ENCODE peak calls at places on chromosomes 13 and 19, in six cellular contexts. One of them, this sample, is unnamed.

GRCh38 chr13:76912476-76912875 is 26.3 kb upstream of the KCTD12 start:
- DNase-seq in AG04450: no peak
- DNase-seq in AG10803: no peak
- DNase-seq in colonic mucosa: no peak
- DNase-seq in neural progenitor cell: no peak
- DNase-seq in transverse colon: no peak
- DNase-seq in this sample: no peak

GRCh38 chr19:49896863-49897621 is at the start of gene IL4I1:
- DNase-seq in AG04450: no peak
- DNase-seq in AG10803: peak
- DNase-seq in colonic mucosa: no peak
- DNase-seq in neural progenitor cell: no peak
- DNase-seq in transverse colon: peak
- DNase-seq in this sample: no peak

GRCh38 chr13:35810286-35810685 is 320.9 kb downstream of the DCLK1 start:
- DNase-seq in AG04450: no peak
- DNase-seq in AG10803: no peak
- DNase-seq in colonic mucosa: no peak
- DNase-seq in neural progenitor cell: no peak
- DNase-seq in transverse colon: no peak
- DNase-seq in this sample: no peak

GRCh38 chr13:21615427-21615826 is 11.5 kb upstream of the MICU2 start:
- DNase-seq in AG04450: no peak
- DNase-seq in AG10803: no peak
- DNase-seq in colonic mucosa: no peak
- DNase-seq in neural progenitor cell: no peak
- DNase-seq in transverse colon: no peak
- DNase-seq in this sample: no peak

GRCh38 chr19:2207991-2208860 is 27.9 kb downstream of the PLEKHJ1 start:
- DNase-seq in AG04450: no peak
- DNase-seq in AG10803: peak
- DNase-seq in colonic mucosa: peak
- DNase-seq in neural progenitor cell: peak
- DNase-seq in transverse colon: peak
- DNase-seq in this sample: peak

GRCh38 chr13:85631801-85632200 is 167.4 kb downstream of the SLITRK6 start:
- DNase-seq in AG04450: no peak
- DNase-seq in AG10803: no peak
- DNase-seq in colonic mucosa: no peak
- DNase-seq in neural progenitor cell: no peak
- DNase-seq in transverse colon: no peak
- DNase-seq in this sample: no peak

GRCh38 chr13:97133955-97134354 is 88.2 kb upstream of the MBNL2 start:
- DNase-seq in AG04450: no peak
- DNase-seq in AG10803: no peak
- DNase-seq in colonic mucosa: no peak
- DNase-seq in neural progenitor cell: no peak
- DNase-seq in transverse colon: no peak
- DNase-seq in this sample: no peak

GRCh38 chr13:60261432-60262351 is 98.0 kb upstream of the DIAPH3 start:
- DNase-seq in AG04450: no peak
- DNase-seq in AG10803: no peak
- DNase-seq in colonic mucosa: peak
- DNase-seq in neural progenitor cell: peak
- DNase-seq in transverse colon: no peak
- DNase-seq in this sample: no peak

GRCh38 chr13:108227651-108228272 is 9.6 kb downstream of the ABHD13 start:
- DNase-seq in AG04450: no peak
- DNase-seq in AG10803: peak
- DNase-seq in colonic mucosa: peak
- DNase-seq in neural progenitor cell: peak
- DNase-seq in transverse colon: no peak
- DNase-seq in this sample: no peak

GRCh38 chr13:47119568-47120080 is 222.8 kb upstream of the HTR2A start:
- DNase-seq in AG04450: no peak
- DNase-seq in AG10803: peak
- DNase-seq in colonic mucosa: no peak
- DNase-seq in neural progenitor cell: no peak
- DNase-seq in transverse colon: no peak
- DNase-seq in this sample: no peak

GRCh38 chr13:36124236-36124822 is 6.9 kb downstream of the DCLK1 start:
- DNase-seq in AG04450: no peak
- DNase-seq in AG10803: peak
- DNase-seq in colonic mucosa: no peak
- DNase-seq in neural progenitor cell: no peak
- DNase-seq in transverse colon: no peak
- DNase-seq in this sample: no peak

GRCh38 chr13:29754486-29754806 is 96.0 kb downstream of the UBL3 start:
- DNase-seq in AG04450: no peak
- DNase-seq in AG10803: peak
- DNase-seq in colonic mucosa: no peak
- DNase-seq in neural progenitor cell: no peak
- DNase-seq in transverse colon: no peak
- DNase-seq in this sample: no peak

GRCh38 chr19:42224940-42225717 is 5.0 kb downstream of the ZNF526 start:
- DNase-seq in AG04450: no peak
- DNase-seq in AG10803: no peak
- DNase-seq in colonic mucosa: no peak
- DNase-seq in neural progenitor cell: no peak
- DNase-seq in transverse colon: no peak
- DNase-seq in this sample: no peak

GRCh38 chr19:35670686-35671085 is 4.4 kb downstream of the UPK1A start:
- DNase-seq in AG04450: no peak
- DNase-seq in AG10803: no peak
- DNase-seq in colonic mucosa: no peak
- DNase-seq in neural progenitor cell: no peak
- DNase-seq in transverse colon: no peak
- DNase-seq in this sample: no peak

GRCh38 chr19:2050991-2051770 is at the start of gene MKNK2:
- DNase-seq in AG04450: peak
- DNase-seq in AG10803: peak
- DNase-seq in colonic mucosa: peak
- DNase-seq in neural progenitor cell: peak
- DNase-seq in transverse colon: peak
- DNase-seq in this sample: peak

GRCh38 chr19:35908977-35909683 is 1.0 kb upstream of the TYROBP start:
- DNase-seq in AG04450: no peak
- DNase-seq in AG10803: no peak
- DNase-seq in colonic mucosa: peak
- DNase-seq in neural progenitor cell: no peak
- DNase-seq in transverse colon: peak
- DNase-seq in this sample: peak

GRCh38 chr19:4744451-4745170 is 21.0 kb upstream of the DPP9 start:
- DNase-seq in AG04450: peak
- DNase-seq in AG10803: peak
- DNase-seq in colonic mucosa: no peak
- DNase-seq in neural progenitor cell: no peak
- DNase-seq in transverse colon: no peak
- DNase-seq in this sample: no peak

GRCh38 chr13:35484384-35484783 is 7.9 kb upstream of the MAB21L1 start:
- DNase-seq in AG04450: no peak
- DNase-seq in AG10803: no peak
- DNase-seq in colonic mucosa: no peak
- DNase-seq in neural progenitor cell: no peak
- DNase-seq in transverse colon: no peak
- DNase-seq in this sample: no peak

GRCh38 chr13:65085977-65086376 is 2144.2 kb downstream of the PCDH9 start:
- DNase-seq in AG04450: no peak
- DNase-seq in AG10803: no peak
- DNase-seq in colonic mucosa: no peak
- DNase-seq in neural progenitor cell: no peak
- DNase-seq in transverse colon: no peak
- DNase-seq in this sample: no peak

GRCh38 chr13:38767506-38768265 is 80.8 kb downstream of the FREM2 start:
- DNase-seq in AG04450: no peak
- DNase-seq in AG10803: no peak
- DNase-seq in colonic mucosa: no peak
- DNase-seq in neural progenitor cell: no peak
- DNase-seq in transverse colon: no peak
- DNase-seq in this sample: no peak

GRCh38 chr13:113791761-113792160 is 32.7 kb downstream of the TMEM255B start:
- DNase-seq in AG04450: no peak
- DNase-seq in AG10803: no peak
- DNase-seq in colonic mucosa: no peak
- DNase-seq in neural progenitor cell: no peak
- DNase-seq in transverse colon: no peak
- DNase-seq in this sample: no peak

GRCh38 chr19:14556662-14557188 is 15.1 kb downstream of the NDUFB7 start:
- DNase-seq in AG04450: peak
- DNase-seq in AG10803: peak
- DNase-seq in colonic mucosa: peak
- DNase-seq in neural progenitor cell: peak
- DNase-seq in transverse colon: peak
- DNase-seq in this sample: peak

GRCh38 chr19:54364775-54365257 is at the start of gene LAIR1:
- DNase-seq in AG04450: no peak
- DNase-seq in AG10803: no peak
- DNase-seq in colonic mucosa: no peak
- DNase-seq in neural progenitor cell: no peak
- DNase-seq in transverse colon: peak
- DNase-seq in this sample: no peak

GRCh38 chr13:35600137-35600536 is 123.6 kb upstream of the MAB21L1 start:
- DNase-seq in AG04450: no peak
- DNase-seq in AG10803: peak
- DNase-seq in colonic mucosa: no peak
- DNase-seq in neural progenitor cell: no peak
- DNase-seq in transverse colon: no peak
- DNase-seq in this sample: no peak

GRCh38 chr19:42468273-42468796 is 25.6 kb upstream of the CXCL17 start:
- DNase-seq in AG04450: peak
- DNase-seq in AG10803: peak
- DNase-seq in colonic mucosa: peak
- DNase-seq in neural progenitor cell: no peak
- DNase-seq in transverse colon: peak
- DNase-seq in this sample: no peak

GRCh38 chr19:8332976-8333770 is 9.9 kb downstream of the KANK3 start:
- DNase-seq in AG04450: no peak
- DNase-seq in AG10803: no peak
- DNase-seq in colonic mucosa: no peak
- DNase-seq in neural progenitor cell: peak
- DNase-seq in transverse colon: no peak
- DNase-seq in this sample: no peak

GRCh38 chr19:46784262-46785053 is 3.9 kb downstream of the SLC1A5 start:
- DNase-seq in AG04450: peak
- DNase-seq in AG10803: peak
- DNase-seq in colonic mucosa: peak
- DNase-seq in neural progenitor cell: peak
- DNase-seq in transverse colon: peak
- DNase-seq in this sample: peak

GRCh38 chr13:35855531-35856019 is 275.6 kb downstream of the DCLK1 start:
- DNase-seq in AG04450: no peak
- DNase-seq in AG10803: peak
- DNase-seq in colonic mucosa: no peak
- DNase-seq in neural progenitor cell: peak
- DNase-seq in transverse colon: no peak
- DNase-seq in this sample: no peak

GRCh38 chr13:55244991-55245644 is 1895.6 kb upstream of the PRR20A start:
- DNase-seq in AG04450: no peak
- DNase-seq in AG10803: no peak
- DNase-seq in colonic mucosa: no peak
- DNase-seq in neural progenitor cell: peak
- DNase-seq in transverse colon: no peak
- DNase-seq in this sample: peak

GRCh38 chr13:113595131-113595530 is 10.6 kb downstream of the TFDP1 start:
- DNase-seq in AG04450: no peak
- DNase-seq in AG10803: no peak
- DNase-seq in colonic mucosa: no peak
- DNase-seq in neural progenitor cell: no peak
- DNase-seq in transverse colon: peak
- DNase-seq in this sample: peak

GRCh38 chr13:99617474-99618255 is 116.4 kb downstream of the TM9SF2 start:
- DNase-seq in AG04450: no peak
- DNase-seq in AG10803: peak
- DNase-seq in colonic mucosa: peak
- DNase-seq in neural progenitor cell: peak
- DNase-seq in transverse colon: peak
- DNase-seq in this sample: peak
- TF ChIP-seq CTCF in AG04450: peak
- TF ChIP-seq CTCF in AG10803: peak
- TF ChIP-seq CTCF in colonic mucosa: peak
- TF ChIP-seq CTCF in neural progenitor cell: peak
- TF ChIP-seq CTCF in transverse colon: peak
- TF ChIP-seq CTCF in this sample: peak

GRCh38 chr19:21691656-21692055 is 75.7 kb downstream of the ZNF100 start:
- DNase-seq in AG04450: no peak
- DNase-seq in AG10803: no peak
- DNase-seq in colonic mucosa: no peak
- DNase-seq in neural progenitor cell: no peak
- DNase-seq in transverse colon: no peak
- DNase-seq in this sample: no peak
- H3K4me3 ChIP-seq in AG04450: no peak
- H3K4me3 ChIP-seq in AG10803: no peak
- H3K4me3 ChIP-seq in colonic mucosa: no peak
- H3K4me3 ChIP-seq in neural progenitor cell: no peak
- H3K4me3 ChIP-seq in transverse colon: no peak
- H3K4me3 ChIP-seq in this sample: no peak

DNA sequence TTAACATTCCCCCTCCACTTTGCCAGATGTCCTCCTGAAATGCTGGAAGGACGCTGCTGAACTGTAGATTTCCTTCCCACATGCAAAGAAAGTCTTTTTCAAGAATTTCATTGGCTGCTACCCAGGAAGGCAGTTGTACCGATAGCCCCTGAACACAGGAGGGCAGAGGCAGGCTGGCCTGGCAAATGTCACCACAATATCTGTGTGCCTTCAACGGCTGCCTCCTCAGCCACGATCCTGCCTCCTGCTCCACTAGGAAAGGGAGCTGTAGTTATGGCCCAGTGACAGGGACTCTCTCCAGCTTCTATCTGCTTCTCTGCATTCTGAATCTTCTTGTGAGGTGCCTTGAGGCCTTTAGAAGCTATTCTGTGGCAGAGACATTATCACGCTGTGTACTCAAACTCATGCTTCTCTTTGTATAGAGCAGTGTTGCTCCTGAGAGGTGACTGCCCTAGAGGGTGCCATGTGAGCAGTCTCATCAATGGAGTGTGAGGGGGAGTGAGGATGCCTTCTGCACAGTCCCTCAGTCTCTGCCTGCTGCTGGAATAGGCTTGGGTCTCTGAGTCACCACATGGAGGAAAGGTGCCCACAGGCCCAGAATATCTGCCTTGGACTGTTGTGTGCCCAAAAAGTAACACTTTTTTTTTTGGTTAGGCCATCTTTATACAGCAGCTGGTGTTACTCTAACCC is 279.8 kb downstream of the DNAJC15 start:
- DNase-seq in AG04450: no peak
- DNase-seq in AG10803: peak
- DNase-seq in colonic mucosa: peak
- DNase-seq in neural progenitor cell: peak
- DNase-seq in transverse colon: peak
- DNase-seq in this sample: peak
- TF ChIP-seq CTCF in AG04450: peak
- TF ChIP-seq CTCF in AG10803: peak
- TF ChIP-seq CTCF in colonic mucosa: no peak
- TF ChIP-seq CTCF in neural progenitor cell: peak
- TF ChIP-seq CTCF in transverse colon: peak
- TF ChIP-seq CTCF in this sample: peak

GRCh38 chr19:18387395-18387794 is 1.4 kb downstream of the GDF15 start:
- DNase-seq in AG04450: no peak
- DNase-seq in AG10803: no peak
- DNase-seq in colonic mucosa: no peak
- DNase-seq in neural progenitor cell: no peak
- DNase-seq in transverse colon: no peak
- DNase-seq in this sample: no peak
- H3K4me3 ChIP-seq in AG04450: peak
- H3K4me3 ChIP-seq in AG10803: peak
- H3K4me3 ChIP-seq in colonic mucosa: peak
- H3K4me3 ChIP-seq in neural progenitor cell: no peak
- H3K4me3 ChIP-seq in transverse colon: peak
- H3K4me3 ChIP-seq in this sample: no peak